ENCODE peak calls at places on chromosomes 13 and 19, in five cellular contexts. B is HCT116, F is neural progenitor cell, W is OCI-LY7, S is GM23338. Y is an unnamed sample.

GRCh38 chr13:109272595-109273325 is 513.6 kb downstream of the IRS2 start:
- DNase-seq in B (no peak), F (no peak), W (no peak), S (no peak), Y (no peak)

GRCh38 chr13:29893438-29893837 is 43.0 kb upstream of the UBL3 start:
- DNase-seq in B (no peak), F (no peak), W (no peak), S (no peak), Y (no peak)

GRCh38 chr19:39802958-39803357 is 24.3 kb downstream of the LEUTX start:
- DNase-seq in B (no peak), F (peak), W (no peak), S (peak), Y (no peak)

GRCh38 chr19:22619371-22619770 is 14.8 kb upstream of the ZNF492 start:
- DNase-seq in B (no peak), F (no peak), W (no peak), S (no peak), Y (no peak)

GRCh38 chr13:57253551-57253950 is 86.6 kb downstream of the PRR20E start:
- DNase-seq in B (no peak), F (no peak), W (no peak), S (no peak), Y (no peak)

GRCh38 chr19:12783849-12784393 is 7.4 kb upstream of the JUNB start:
- DNase-seq in B (no peak), F (no peak), W (no peak), S (no peak), Y (peak)

GRCh38 chr13:47672245-47672975 is 328.7 kb downstream of the SUCLA2 start:
- DNase-seq in B (no peak), F (no peak), W (no peak), S (no peak), Y (no peak)

GRCh38 chr19:27796540-27796939 is 1416.4 kb downstream of the UQCRFS1 start:
- DNase-seq in B (no peak), F (no peak), W (no peak), S (no peak), Y (no peak)

GRCh38 chr19:2032296-2032941 is 16.9 kb upstream of the BTBD2 start:
- DNase-seq in B (peak), F (peak), W (no peak), S (no peak), Y (peak)

GRCh38 chr13:63117710-63118109 is 1702.1 kb upstream of the PCDH20 start:
- DNase-seq in B (no peak), F (no peak), W (no peak), S (no peak), Y (no peak)

GRCh38 chr19:6060600-6061391 is 49.5 kb downstream of the RFX2 start:
- DNase-seq in B (no peak), F (peak), W (no peak), S (no peak), Y (peak)

GRCh38 chr13:34416833-34417425 is 525.1 kb upstream of the NBEA start:
- DNase-seq in B (no peak), F (no peak), W (no peak), S (peak), Y (no peak)

GRCh38 chr19:10290876-10291553 is 1.3 kb downstream of the ICAM5 start:
- DNase-seq in B (peak), F (peak), W (peak), S (peak), Y (peak)

GRCh38 chr19:52585101-52585500 is 15.0 kb downstream of the ZNF701 start:
- DNase-seq in B (no peak), F (no peak), W (no peak), S (peak), Y (no peak)

GRCh38 chr19:3366104-3366760 is at the start of gene NFIC:
- DNase-seq in B (peak), F (peak), W (no peak), S (peak), Y (peak)

GRCh38 chr19:4032436-4032835 is 24.9 kb downstream of the PIAS4 start:
- DNase-seq in B (no peak), F (no peak), W (no peak), S (no peak), Y (no peak)

GRCh38 chr19:53195265-53195879 is 2.2 kb upstream of the ZNF665 start:
- DNase-seq in B (peak), F (peak), W (peak), S (peak), Y (peak)

GRCh38 chr19:17948967-17949930 is 16.4 kb downstream of the CCDC124 start:
- DNase-seq in B (no peak), F (peak), W (peak), S (no peak), Y (no peak)

GRCh38 chr13:45468676-45469075 is 3.9 kb downstream of the COG3 start:
- DNase-seq in B (no peak), F (no peak), W (peak), S (peak), Y (no peak)

GRCh38 chr19:45645631-45646344 is 6.6 kb upstream of the EML2 start:
- DNase-seq in B (peak), F (peak), W (peak), S (peak), Y (peak)

GRCh38 chr13:76969488-76970365 is 21.4 kb downstream of the ACOD1 start:
- DNase-seq in B (no peak), F (peak), W (no peak), S (no peak), Y (no peak)

GRCh38 chr13:105918842-105919741 is 616.4 kb downstream of the EFNB2 start:
- DNase-seq in B (peak), F (no peak), W (no peak), S (peak), Y (peak)

GRCh38 chr13:48707405-48707804 is 53.7 kb downstream of the CYSLTR2 start:
- DNase-seq in B (no peak), F (no peak), W (no peak), S (no peak), Y (no peak)

GRCh38 chr19:511101-511841 is 4.0 kb downstream of the TPGS1 start:
- DNase-seq in B (peak), F (peak), W (peak), S (no peak), Y (peak)

GRCh38 chr19:45293682-45294081 is 29.0 kb downstream of the CKM start:
- DNase-seq in B (no peak), F (no peak), W (no peak), S (no peak), Y (no peak)

GRCh38 chr19:48798937-48799336 is 11.9 kb downstream of the BCAT2 start:
- DNase-seq in B (no peak), F (peak), W (no peak), S (peak), Y (no peak)

GRCh38 chr19:28012361-28012760 is 1200.6 kb downstream of the UQCRFS1 start:
- DNase-seq in B (no peak), F (peak), W (no peak), S (peak), Y (no peak)

GRCh38 chr19:50478901-50479715 is 2.5 kb upstream of the GARIN5A start:
- DNase-seq in B (no peak), F (peak), W (peak), S (peak), Y (no peak)

GRCh38 chr13:26254583-26255102 is 714 bp downstream of the CDK8 start:
- DNase-seq in B (no peak), F (peak), W (peak), S (peak), Y (peak)
- TF ChIP-seq EZH2phosphoT487 in B (no peak), F (no peak), W (no peak), S (no peak), Y (no peak)

GRCh38 chr19:41868989-41869300 is 8.1 kb upstream of the CD79A start:
- DNase-seq in B (no peak), F (no peak), W (no peak), S (no peak), Y (no peak)
- H3K4me2 ChIP-seq in B (no peak), F (no peak), W (peak), S (no peak), Y (no peak)

GRCh38 chr13:20190481-20191310 is 2.0 kb downstream of the GJB2 start:
- DNase-seq in B (no peak), F (no peak), W (no peak), S (no peak), Y (no peak)
- TF ChIP-seq EZH2phosphoT487 in B (no peak), F (no peak), W (no peak), S (no peak), Y (no peak)

GRCh38 chr19:57888494-57889231 is at the start of gene ZNF814:
- DNase-seq in B (no peak), F (peak), W (peak), S (peak), Y (peak)

GRCh38 chr19:57886046-57886445 is 2.8 kb downstream of the ZNF814 start:
- DNase-seq in B (no peak), F (no peak), W (no peak), S (peak), Y (no peak)

GRCh38 chr19:57888107-57888493 is 737 bp downstream of the ZNF814 start:
- DNase-seq in B (no peak), F (no peak), W (peak), S (peak), Y (no peak)

GRCh38 chr19:57887195-57887941 is 1.5 kb downstream of the ZNF814 start:
- DNase-seq in B (no peak), F (peak), W (no peak), S (peak), Y (peak)
- H3K4me2 ChIP-seq in B (no peak), F (peak), W (peak), S (peak), Y (peak)

Y was measured in hepatocyte.